ENCODE peak calls at places on chromosomes 3 and 15, in nine cellular contexts. C, M, Y, T, X, K, G, V and J are unnamed samples. For H3K9me3 and H3K27me3, the result is how much of the 10 kb centered on the place peaks cover.

GRCh38 chr3:148493631-148494030 is 204.1 kb upstream of the AGTR1 start:
- DNase-seq in C (no peak), K (no peak), M (no peak), G (no peak), T (no peak), X (no peak), Y (no peak), V (no peak), J (no peak)

GRCh38 chr15:80932989-80933388 is 56.6 kb downstream of the MESD start:
- DNase-seq in V (no peak), Y (peak), M (no peak), T (no peak), X (no peak), G (peak), C (peak), K (no peak), J (no peak)

GRCh38 chr3:189513281-189514151 is 117.7 kb upstream of the TP63 start:
- DNase-seq in V (no peak), T (no peak), K (no peak), Y (no peak), C (no peak), M (no peak), G (no peak), X (no peak), J (no peak)

GRCh38 chr3:94647131-94647530 is 584.3 kb downstream of the NSUN3 start:
- DNase-seq in C (no peak), K (no peak), G (no peak), X (peak), Y (no peak), V (no peak), T (no peak), M (no peak), J (no peak)

GRCh38 chr15:90558182-90558581 is 28.5 kb downstream of the CRTC3 start:
- DNase-seq in G (peak), V (peak), M (peak), T (peak), Y (peak), C (peak), K (no peak), X (peak), J (no peak)

GRCh38 chr15:34353627-34354026 is 10.5 kb downstream of the NUTM1 start:
- DNase-seq in Y (no peak), G (no peak), V (no peak), K (no peak), M (no peak), C (no peak), T (no peak), X (no peak), J (no peak)

GRCh38 chr3:182683335-182684257 is 109.7 kb upstream of the ATP11B start:
- DNase-seq in G (no peak), X (peak), M (peak), K (no peak), T (peak), Y (peak), C (no peak), V (no peak), J (no peak)

GRCh38 chr3:173739716-173740115 is 342.2 kb downstream of the NLGN1 start:
- DNase-seq in M (no peak), K (no peak), G (no peak), V (no peak), C (no peak), X (no peak), T (no peak), Y (no peak), J (no peak)

GRCh38 chr15:25065876-25066275 is 111.1 kb downstream of the SNRPN start:
- DNase-seq in Y (no peak), M (no peak), X (no peak), G (peak), T (no peak), C (peak), V (no peak), K (no peak), J (no peak)
- H3K9me3 ChIP-seq in Y (half or more), M (under half), X (half or more), G (half or more), T (half or more), C (half or more), V (under half), K (under half), J (half or more)

GRCh38 chr3:51967384-51968174 is at the start of gene PCBP4:
- DNase-seq in X (peak), V (peak), K (no peak), T (peak), C (peak), Y (peak), M (peak), G (peak), J (no peak)
- TF ChIP-seq POLR2A in X (no peak), V (peak), K (no peak), T (peak), C (no peak), Y (peak), M (no peak), G (peak), J (peak)

GRCh38 chr3:42884324-42884723 is 8.6 kb upstream of the CYP8B1 start:
- DNase-seq in G (no peak), C (no peak), Y (no peak), V (no peak), X (peak), M (no peak), K (no peak), T (no peak), J (no peak)
- H3K27me3 ChIP-seq in G (under half), C (under half), Y (under half), V (under half), X (under half), M (under half), K (under half), T (under half), J (under half)

GRCh38 chr3:47299396-47300318 is 16.9 kb downstream of the KLHL18 start:
- DNase-seq in G (no peak), M (no peak), K (no peak), T (no peak), V (no peak), C (no peak), X (peak), Y (no peak), J (no peak)

GRCh38 chr3:47298439-47298838 is 15.7 kb downstream of the KLHL18 start:
- DNase-seq in T (no peak), V (no peak), X (no peak), C (no peak), M (no peak), Y (no peak), K (no peak), G (no peak), J (no peak)

GRCh38 chr3:47296562-47297302 is 14.0 kb downstream of the KLHL18 start:
- DNase-seq in Y (no peak), X (no peak), T (no peak), M (no peak), G (no peak), C (no peak), K (no peak), V (no peak), J (no peak)

GRCh38 chr3:47306022-47306421 is 23.3 kb downstream of the KLHL18 start:
- DNase-seq in M (no peak), Y (no peak), K (no peak), G (no peak), X (no peak), C (no peak), V (no peak), T (no peak), J (no peak)

DNA sequence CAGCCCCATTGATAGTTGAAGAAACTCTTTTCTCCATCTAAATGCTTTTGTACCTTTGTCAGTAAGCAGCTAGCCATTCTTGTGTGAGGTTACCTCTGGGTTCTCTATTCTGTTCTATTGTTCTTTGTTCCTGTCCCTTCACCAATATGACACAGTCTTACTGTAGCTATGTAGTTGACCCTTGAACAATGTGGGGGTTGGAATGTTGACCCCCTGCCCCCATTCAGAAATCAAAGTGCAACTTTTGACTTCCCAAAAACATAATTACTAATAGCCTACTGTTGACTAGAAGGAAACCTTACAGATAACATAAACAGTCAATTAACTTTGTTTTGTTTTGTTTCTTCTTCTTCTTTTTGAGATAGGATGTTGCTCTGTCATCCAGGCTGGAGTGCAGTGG is 18.7 kb downstream of the KLHL18 start:
- DNase-seq in Y (no peak), G (no peak), V (no peak), K (no peak), X (peak), C (no peak), T (no peak), M (no peak), J (no peak)
- H3K9me3 ChIP-seq in Y (under half), G (under half), V (under half), K (under half), X (under half), C (under half), T (under half), M (under half), J (under half)